ENCODE peak calls at places on chromosomes 16 and 17, in seven cellular contexts. E, L, R, W, Q, T and O are unnamed samples.

GRCh38 chr17:12673788-12674187 is 8.1 kb downstream of the MYOCD start:
- DNase-seq in T (no peak), W (no peak), Q (no peak), L (peak), R (no peak), E (no peak), O (peak)

GRCh38 chr17:76612977-76613851 is 27.6 kb upstream of the ST6GALNAC2 start:
- DNase-seq in T (no peak), W (no peak), R (no peak), E (no peak), L (no peak), Q (no peak), O (no peak)

GRCh38 chr16:24737391-24737871 is 8.0 kb downstream of the TNRC6A start:
- DNase-seq in T (no peak), L (peak), W (no peak), R (no peak), Q (no peak), E (no peak), O (peak)

GRCh38 chr17:62675260-62675659 is 47.8 kb downstream of the MRC2 start:
- DNase-seq in T (no peak), Q (peak), L (no peak), W (no peak), E (no peak), R (peak), O (no peak)

GRCh38 chr17:72931163-72931562 is 161.3 kb downstream of the SLC39A11 start:
- DNase-seq in L (no peak), E (peak), Q (peak), T (no peak), R (no peak), W (no peak), O (no peak)

GRCh38 chr17:50691550-50692447 is 15.9 kb downstream of the ANKRD40 start:
- DNase-seq in L (no peak), E (no peak), Q (no peak), W (no peak), R (no peak), T (no peak), O (no peak)

GRCh38 chr17:74949455-74950115 is 13.9 kb downstream of the OTOP3 start:
- DNase-seq in Q (no peak), R (no peak), E (no peak), W (no peak), L (no peak), T (no peak), O (no peak)

GRCh38 chr16:23509763-23510153 is 536 bp downstream of the GGA2 start:
- DNase-seq in T (peak), R (no peak), Q (peak), W (no peak), L (peak), E (no peak), O (peak)

GRCh38 chr17:60751884-60752283 is 74.2 kb downstream of the BCAS3 start:
- DNase-seq in Q (no peak), R (no peak), T (no peak), L (no peak), W (no peak), E (no peak), O (no peak)